ENCODE peak calls at places on chromosomes 2 and 18, in six cellular contexts. N, I, E, T, Q and G are unnamed samples.

GRCh38 chr2:218465987-218466633 is 47.2 kb downstream of the VIL1 start:
- DNase-seq in N (no peak), I (peak), E (no peak), T (no peak), Q (no peak), G (peak)

GRCh38 chr2:230947908-230948365 is 22.9 kb upstream of the GPR55 start:
- DNase-seq in N (no peak), I (no peak), E (no peak), T (peak), Q (no peak), G (no peak)

GRCh38 chr2:218570850-218571249 is 2.2 kb downstream of the CNOT9 start:
- DNase-seq in N (no peak), I (peak), E (no peak), T (no peak), Q (no peak), G (peak)

GRCh38 chr18:42373584-42373983 is 418.6 kb downstream of the PIK3C3 start:
- DNase-seq in N (no peak), I (no peak), E (no peak), T (no peak), Q (no peak), G (no peak)

GRCh38 chr2:126976721-126977328 is 78.1 kb downstream of the TEX51 start:
- DNase-seq in N (no peak), I (no peak), E (no peak), T (no peak), Q (no peak), G (no peak)

GRCh38 chr2:17918789-17919188 is 40.3 kb downstream of the KCNS3 start:
- DNase-seq in N (no peak), I (no peak), E (no peak), T (no peak), Q (no peak), G (no peak)

GRCh38 chr2:82062469-82062868 is 1757.9 kb upstream of the LRRTM1 start:
- DNase-seq in N (no peak), I (no peak), E (no peak), T (no peak), Q (no peak), G (no peak)

GRCh38 chr2:133525751-133526467 is 42.4 kb downstream of the NCKAP5 start:
- DNase-seq in N (no peak), I (no peak), E (no peak), T (no peak), Q (no peak), G (no peak)

GRCh38 chr2:152189622-152190495 is 14.3 kb upstream of the STAM2 start:
- DNase-seq in N (no peak), I (peak), E (no peak), T (peak), Q (no peak), G (peak)

GRCh38 chr2:202014328-202015034 is 19.2 kb upstream of the FZD7 start:
- DNase-seq in N (no peak), I (no peak), E (no peak), T (no peak), Q (no peak), G (no peak)

GRCh38 chr2:239311132-239312040 is 89.4 kb downstream of the HDAC4 start:
- DNase-seq in N (no peak), I (peak), E (peak), T (no peak), Q (peak), G (no peak)

GRCh38 chr18:59180150-59180845 is 39.7 kb upstream of the GRP start:
- DNase-seq in N (no peak), I (peak), E (no peak), T (no peak), Q (no peak), G (peak)

GRCh38 chr2:11842324-11842723 is 95.9 kb downstream of the LPIN1 start:
- DNase-seq in N (no peak), I (no peak), E (no peak), T (no peak), Q (no peak), G (no peak)

GRCh38 chr18:52348209-52348608 is 8.2 kb downstream of the DCC start:
- DNase-seq in N (no peak), I (no peak), E (no peak), T (no peak), Q (peak), G (no peak)

GRCh38 chr2:88177556-88177955 is 7.4 kb downstream of the THNSL2 start:
- DNase-seq in N (no peak), I (no peak), E (no peak), T (no peak), Q (no peak), G (no peak)

GRCh38 chr2:210954508-210954907 is 398.1 kb downstream of the CPS1 start:
- DNase-seq in N (no peak), I (no peak), E (no peak), T (no peak), Q (no peak), G (no peak)

GRCh38 chr18:12518326-12518725 is 110.6 kb downstream of the PRELID3A start:
- DNase-seq in N (no peak), I (peak), E (no peak), T (no peak), Q (no peak), G (no peak)

GRCh38 chr2:158580760-158581159 is 124.0 kb downstream of the PKP4 start:
- DNase-seq in N (no peak), I (no peak), E (no peak), T (no peak), Q (no peak), G (no peak)

GRCh38 chr2:1748741-1749488 is 4.6 kb upstream of the PXDN start:
- DNase-seq in N (no peak), I (no peak), E (no peak), T (no peak), Q (peak), G (no peak)

GRCh38 chr2:184119920-184120820 is 478.2 kb upstream of the ZNF804A start:
- DNase-seq in N (no peak), I (no peak), E (no peak), T (no peak), Q (no peak), G (no peak)

GRCh38 chr18:45197526-45197970 is 417.7 kb upstream of the SLC14A2 start:
- DNase-seq in N (no peak), I (no peak), E (no peak), T (peak), Q (no peak), G (no peak)

GRCh38 chr2:127700527-127701192 is 637 bp upstream of the SFT2D3 start:
- DNase-seq in N (peak), I (no peak), E (peak), T (peak), Q (peak), G (no peak)

GRCh38 chr2:239251971-239252370 is 148.8 kb downstream of the HDAC4 start:
- DNase-seq in N (no peak), I (no peak), E (peak), T (no peak), Q (no peak), G (no peak)

GRCh38 chr2:28950941-28951630 is 30.0 kb upstream of the TOGARAM2 start:
- DNase-seq in N (no peak), I (no peak), E (no peak), T (no peak), Q (no peak), G (no peak)

GRCh38 chr2:66495788-66496640 is 61.1 kb downstream of the MEIS1 start:
- DNase-seq in N (no peak), I (peak), E (peak), T (no peak), Q (peak), G (peak)

GRCh38 chr18:47050468-47050867 is 15.0 kb upstream of the ELOA2 start:
- DNase-seq in N (no peak), I (peak), E (no peak), T (peak), Q (no peak), G (peak)

GRCh38 chr2:227194219-227194618 is 29.8 kb downstream of the COL4A3 start:
- DNase-seq in N (no peak), I (no peak), E (no peak), T (no peak), Q (no peak), G (no peak)

GRCh38 chr2:208175843-208176160 is 12.4 kb upstream of the CRYGA start:
- DNase-seq in N (no peak), I (no peak), E (no peak), T (no peak), Q (no peak), G (no peak)

GRCh38 chr2:196963043-196963442 is 36.5 kb upstream of the PGAP1 start:
- DNase-seq in N (no peak), I (no peak), E (no peak), T (no peak), Q (no peak), G (no peak)

GRCh38 chr2:69546646-69547045 is 96.9 kb downstream of the AAK1 start:
- DNase-seq in N (no peak), I (no peak), E (no peak), T (no peak), Q (no peak), G (no peak)

DNA sequence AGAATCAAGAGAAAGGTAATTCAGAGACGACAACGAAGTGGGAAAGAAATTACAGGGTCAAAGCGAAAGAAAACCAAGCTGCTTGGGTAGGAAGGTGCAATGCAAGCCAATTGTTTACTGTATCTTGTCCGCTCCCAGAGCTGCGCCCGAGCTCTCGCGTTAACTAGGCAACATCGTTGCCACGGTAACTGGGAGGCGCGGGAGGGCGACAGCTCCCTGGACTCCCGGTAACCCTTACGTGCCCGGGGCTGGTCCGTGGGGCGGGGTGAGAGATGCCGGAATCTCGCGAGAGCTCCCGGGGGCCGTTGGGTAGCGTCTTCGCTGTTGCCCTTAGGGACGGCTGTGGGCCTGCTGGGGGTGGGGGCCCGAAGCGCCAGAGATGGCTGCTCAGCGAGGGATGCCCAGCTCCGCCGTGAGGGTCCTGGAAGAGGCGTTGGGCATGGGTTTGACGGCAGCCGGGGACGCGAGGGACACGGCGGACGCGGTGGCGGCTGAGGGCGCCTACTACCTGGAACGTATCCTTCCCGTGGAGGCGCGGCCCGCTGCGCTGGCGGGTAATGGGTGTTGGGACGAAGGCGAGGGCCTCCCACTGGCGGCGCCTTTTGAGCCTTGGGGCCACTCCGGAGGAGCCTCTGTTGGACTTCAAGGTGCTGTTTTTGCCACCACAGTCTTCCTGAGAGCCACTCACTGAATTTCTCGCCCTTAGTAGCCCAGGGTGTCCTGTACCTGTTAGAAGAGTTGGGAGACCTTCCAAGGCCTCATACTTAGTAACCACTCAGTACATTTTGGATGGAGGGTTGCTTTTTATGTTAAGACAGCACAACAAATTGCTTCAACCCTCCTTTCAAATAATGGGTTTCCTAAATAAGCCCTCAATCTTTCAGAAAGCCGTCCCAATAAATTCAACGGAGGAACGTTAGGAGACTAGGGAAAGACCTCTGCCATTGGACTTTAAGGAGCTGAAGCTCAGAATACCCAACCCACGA is at the start of gene SPAG16:
- DNase-seq in N (peak), I (peak), E (peak), T (peak), Q (peak), G (peak)
- TF ChIP-seq CTCF in N (no peak), I (no peak), E (no peak), T (no peak), Q (no peak), G (no peak)

GRCh38 chr2:30335981-30336538 is 104.7 kb downstream of the LBH start:
- DNase-seq in N (no peak), I (no peak), E (no peak), T (peak), Q (no peak), G (no peak)

GRCh38 chr2:30332791-30333453 is 101.6 kb downstream of the LBH start:
- DNase-seq in N (no peak), I (no peak), E (no peak), T (peak), Q (no peak), G (no peak)

GRCh38 chr2:30336978-30337841 is 105.9 kb downstream of the LBH start:
- DNase-seq in N (no peak), I (no peak), E (no peak), T (peak), Q (no peak), G (no peak)

GRCh38 chr2:30331869-30332268 is 100.5 kb downstream of the LBH start:
- DNase-seq in N (no peak), I (no peak), E (no peak), T (no peak), Q (no peak), G (no peak)

GRCh38 chr2:30334738-30335426 is 103.5 kb downstream of the LBH start:
- DNase-seq in N (no peak), I (no peak), E (no peak), T (peak), Q (peak), G (no peak)
- TF ChIP-seq CTCF in N (peak), I (no peak), E (no peak), T (no peak), Q (peak), G (peak)

GRCh38 chr18:8989017-8989416 is 113.5 kb upstream of the NDUFV2 start:
- DNase-seq in N (no peak), I (no peak), E (no peak), T (no peak), Q (no peak), G (no peak)
- TF ChIP-seq CTCF in N (no peak), I (no peak), E (no peak), T (no peak), Q (no peak), G (no peak)

DNA sequence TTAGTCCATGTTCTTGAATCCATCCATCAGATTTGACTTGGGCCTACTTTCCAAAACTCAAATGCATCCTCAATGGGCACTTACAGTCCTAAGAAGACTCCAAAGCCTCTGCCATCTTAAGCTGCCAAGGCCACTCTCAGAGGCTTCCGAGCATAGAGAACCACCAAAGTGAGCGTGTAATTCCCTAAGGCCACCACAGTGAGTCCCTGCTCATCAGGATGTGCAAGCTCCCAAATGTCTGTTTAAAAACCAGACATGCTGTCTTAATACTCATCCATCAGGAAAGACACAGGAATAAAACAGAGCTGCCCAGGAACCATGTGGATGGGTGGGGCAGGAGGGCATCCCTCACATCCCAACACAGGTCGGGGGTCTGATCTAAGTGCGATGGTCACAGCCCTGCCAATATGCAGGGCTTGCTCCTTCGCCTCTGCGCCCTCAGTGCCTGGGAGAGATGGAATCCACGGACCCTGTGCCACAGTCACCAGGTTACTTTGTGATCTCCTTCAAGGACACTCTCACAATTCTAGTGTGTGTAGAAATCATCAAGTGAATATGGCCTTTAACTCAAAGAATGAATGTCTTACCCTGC is 80.4 kb downstream of the POLR1A start:
- DNase-seq in N (no peak), I (peak), E (no peak), T (no peak), Q (no peak), G (no peak)
- TF ChIP-seq CTCF in N (no peak), I (no peak), E (no peak), T (no peak), Q (no peak), G (peak)